ENCODE peak calls at places on chromosomes 3 and 15, in nine cellular contexts. One of them, this sample, is unnamed.

GRCh38 chr15:60649845-60650548 is 171.1 kb upstream of the ICE2 start:
- DNase-seq in tibial artery: no peak
- DNase-seq in suprapubic skin: no peak
- DNase-seq in testis: no peak
- DNase-seq in CD4-positive, CD25-positive, alpha-beta regulatory T cell: peak; percentile 64
- DNase-seq in naive thymus-derived CD4-positive, alpha-beta T cell: no peak
- DNase-seq in heart left ventricle: no peak
- DNase-seq in psoas muscle: no peak
- DNase-seq in effector memory CD4-positive, alpha-beta T cell: no peak
- DNase-seq in this sample: no peak

GRCh38 chr3:50321844-50322385 is 630 bp downstream of the HYAL2 start:
- DNase-seq in tibial artery: no peak
- DNase-seq in suprapubic skin: no peak
- DNase-seq in testis: no peak
- DNase-seq in CD4-positive, CD25-positive, alpha-beta regulatory T cell: no peak
- DNase-seq in naive thymus-derived CD4-positive, alpha-beta T cell: no peak
- DNase-seq in heart left ventricle: no peak
- DNase-seq in psoas muscle: no peak
- DNase-seq in effector memory CD4-positive, alpha-beta T cell: no peak
- DNase-seq in this sample: no peak

GRCh38 chr3:122974764-122975162 is 52.8 kb downstream of the SEMA5B start:
- DNase-seq in tibial artery: peak; percentile 86
- DNase-seq in suprapubic skin: no peak
- DNase-seq in testis: no peak
- DNase-seq in CD4-positive, CD25-positive, alpha-beta regulatory T cell: no peak
- DNase-seq in naive thymus-derived CD4-positive, alpha-beta T cell: no peak
- DNase-seq in heart left ventricle: no peak
- DNase-seq in psoas muscle: no peak
- DNase-seq in effector memory CD4-positive, alpha-beta T cell: no peak
- DNase-seq in this sample: peak; percentile 31

GRCh38 chr3:23304424-23304823 is 101.3 kb downstream of the UBE2E2 start:
- DNase-seq in tibial artery: no peak
- DNase-seq in suprapubic skin: no peak
- DNase-seq in testis: no peak
- DNase-seq in CD4-positive, CD25-positive, alpha-beta regulatory T cell: no peak
- DNase-seq in naive thymus-derived CD4-positive, alpha-beta T cell: no peak
- DNase-seq in heart left ventricle: no peak
- DNase-seq in psoas muscle: no peak
- DNase-seq in effector memory CD4-positive, alpha-beta T cell: no peak
- DNase-seq in this sample: no peak

GRCh38 chr3:65811917-65812316 is 226.8 kb downstream of the MAGI1 start:
- DNase-seq in tibial artery: no peak
- DNase-seq in suprapubic skin: no peak
- DNase-seq in testis: no peak
- DNase-seq in CD4-positive, CD25-positive, alpha-beta regulatory T cell: no peak
- DNase-seq in naive thymus-derived CD4-positive, alpha-beta T cell: no peak
- DNase-seq in heart left ventricle: no peak
- DNase-seq in psoas muscle: no peak
- DNase-seq in effector memory CD4-positive, alpha-beta T cell: no peak
- DNase-seq in this sample: no peak

GRCh38 chr15:29528276-29528675 is 258.7 kb upstream of the NSMCE3 start:
- DNase-seq in tibial artery: no peak
- DNase-seq in suprapubic skin: no peak
- DNase-seq in testis: no peak
- DNase-seq in CD4-positive, CD25-positive, alpha-beta regulatory T cell: no peak
- DNase-seq in naive thymus-derived CD4-positive, alpha-beta T cell: no peak
- DNase-seq in heart left ventricle: no peak
- DNase-seq in psoas muscle: no peak
- DNase-seq in effector memory CD4-positive, alpha-beta T cell: no peak
- DNase-seq in this sample: no peak

GRCh38 chr3:101216710-101217457 is 103.5 kb downstream of the IMPG2 start:
- DNase-seq in tibial artery: peak; percentile 86
- DNase-seq in suprapubic skin: peak; percentile 85
- DNase-seq in testis: no peak
- DNase-seq in CD4-positive, CD25-positive, alpha-beta regulatory T cell: no peak
- DNase-seq in naive thymus-derived CD4-positive, alpha-beta T cell: no peak
- DNase-seq in heart left ventricle: no peak
- DNase-seq in psoas muscle: peak; percentile 57
- DNase-seq in effector memory CD4-positive, alpha-beta T cell: no peak
- DNase-seq in this sample: peak; percentile 21

GRCh38 chr15:65791335-65792129 is 561 bp downstream of the DENND4A start:
- DNase-seq in tibial artery: peak; percentile 82
- DNase-seq in suprapubic skin: peak; percentile 83
- DNase-seq in testis: peak; percentile 82
- DNase-seq in CD4-positive, CD25-positive, alpha-beta regulatory T cell: no peak
- DNase-seq in naive thymus-derived CD4-positive, alpha-beta T cell: peak; percentile 37
- DNase-seq in heart left ventricle: peak; percentile 68
- DNase-seq in psoas muscle: peak; percentile 71
- DNase-seq in effector memory CD4-positive, alpha-beta T cell: peak; percentile 54
- DNase-seq in this sample: peak; percentile 11

GRCh38 chr15:79887517-79887916 is 9.3 kb downstream of the MTHFS start:
- DNase-seq in tibial artery: no peak
- DNase-seq in suprapubic skin: no peak
- DNase-seq in testis: no peak
- DNase-seq in CD4-positive, CD25-positive, alpha-beta regulatory T cell: no peak
- DNase-seq in naive thymus-derived CD4-positive, alpha-beta T cell: no peak
- DNase-seq in heart left ventricle: no peak
- DNase-seq in psoas muscle: no peak
- DNase-seq in effector memory CD4-positive, alpha-beta T cell: no peak
- DNase-seq in this sample: no peak

GRCh38 chr3:11774296-11774877 is 72.3 kb downstream of the TAMM41 start:
- DNase-seq in tibial artery: no peak
- DNase-seq in suprapubic skin: no peak
- DNase-seq in testis: peak; percentile 76
- DNase-seq in CD4-positive, CD25-positive, alpha-beta regulatory T cell: no peak
- DNase-seq in naive thymus-derived CD4-positive, alpha-beta T cell: no peak
- DNase-seq in heart left ventricle: no peak
- DNase-seq in psoas muscle: no peak
- DNase-seq in effector memory CD4-positive, alpha-beta T cell: no peak
- DNase-seq in this sample: no peak

GRCh38 chr15:45221053-45221599 is 30.9 kb upstream of the SLC28A2 start:
- DNase-seq in tibial artery: no peak
- DNase-seq in suprapubic skin: no peak
- DNase-seq in testis: no peak
- DNase-seq in CD4-positive, CD25-positive, alpha-beta regulatory T cell: no peak
- DNase-seq in naive thymus-derived CD4-positive, alpha-beta T cell: no peak
- DNase-seq in heart left ventricle: no peak
- DNase-seq in psoas muscle: no peak
- DNase-seq in effector memory CD4-positive, alpha-beta T cell: no peak
- DNase-seq in this sample: no peak

GRCh38 chr3:57288403-57288802 is 4.1 kb downstream of the ASB14 start:
- DNase-seq in tibial artery: no peak
- DNase-seq in suprapubic skin: no peak
- DNase-seq in testis: no peak
- DNase-seq in CD4-positive, CD25-positive, alpha-beta regulatory T cell: no peak
- DNase-seq in naive thymus-derived CD4-positive, alpha-beta T cell: no peak
- DNase-seq in heart left ventricle: no peak
- DNase-seq in psoas muscle: no peak
- DNase-seq in effector memory CD4-positive, alpha-beta T cell: no peak
- DNase-seq in this sample: no peak

GRCh38 chr15:63500265-63501250 is 3.8 kb upstream of the USP3 start:
- DNase-seq in tibial artery: no peak
- DNase-seq in suprapubic skin: no peak
- DNase-seq in testis: no peak
- DNase-seq in CD4-positive, CD25-positive, alpha-beta regulatory T cell: no peak
- DNase-seq in naive thymus-derived CD4-positive, alpha-beta T cell: no peak
- DNase-seq in heart left ventricle: no peak
- DNase-seq in psoas muscle: no peak
- DNase-seq in effector memory CD4-positive, alpha-beta T cell: no peak
- DNase-seq in this sample: no peak

GRCh38 chr3:15982667-15983145 is 184.9 kb upstream of the ANKRD28 start:
- DNase-seq in tibial artery: peak; percentile 67
- DNase-seq in suprapubic skin: no peak
- DNase-seq in testis: no peak
- DNase-seq in CD4-positive, CD25-positive, alpha-beta regulatory T cell: no peak
- DNase-seq in naive thymus-derived CD4-positive, alpha-beta T cell: no peak
- DNase-seq in heart left ventricle: no peak
- DNase-seq in psoas muscle: peak; percentile 50
- DNase-seq in effector memory CD4-positive, alpha-beta T cell: no peak
- DNase-seq in this sample: no peak

GRCh38 chr15:76334438-76335004 is 2.1 kb upstream of the ISL2 start:
- DNase-seq in tibial artery: no peak
- DNase-seq in suprapubic skin: no peak
- DNase-seq in testis: no peak
- DNase-seq in CD4-positive, CD25-positive, alpha-beta regulatory T cell: no peak
- DNase-seq in naive thymus-derived CD4-positive, alpha-beta T cell: no peak
- DNase-seq in heart left ventricle: no peak
- DNase-seq in psoas muscle: no peak
- DNase-seq in effector memory CD4-positive, alpha-beta T cell: no peak
- DNase-seq in this sample: no peak

GRCh38 chr3:19065027-19065426 is 83.3 kb upstream of the KCNH8 start:
- DNase-seq in tibial artery: no peak
- DNase-seq in suprapubic skin: no peak
- DNase-seq in testis: peak; percentile 20
- DNase-seq in CD4-positive, CD25-positive, alpha-beta regulatory T cell: peak; percentile 8
- DNase-seq in naive thymus-derived CD4-positive, alpha-beta T cell: no peak
- DNase-seq in heart left ventricle: no peak
- DNase-seq in psoas muscle: no peak
- DNase-seq in effector memory CD4-positive, alpha-beta T cell: no peak
- DNase-seq in this sample: no peak

GRCh38 chr15:60798821-60799220 is 319.9 kb upstream of the ICE2 start:
- DNase-seq in tibial artery: no peak
- DNase-seq in suprapubic skin: no peak
- DNase-seq in testis: no peak
- DNase-seq in CD4-positive, CD25-positive, alpha-beta regulatory T cell: no peak
- DNase-seq in naive thymus-derived CD4-positive, alpha-beta T cell: no peak
- DNase-seq in heart left ventricle: no peak
- DNase-seq in psoas muscle: no peak
- DNase-seq in effector memory CD4-positive, alpha-beta T cell: no peak
- DNase-seq in this sample: no peak

GRCh38 chr15:41695750-41696436 is 35.7 kb downstream of the MGA start:
- DNase-seq in tibial artery: no peak
- DNase-seq in suprapubic skin: no peak
- DNase-seq in testis: peak; percentile 61
- DNase-seq in CD4-positive, CD25-positive, alpha-beta regulatory T cell: peak; percentile 65
- DNase-seq in naive thymus-derived CD4-positive, alpha-beta T cell: no peak
- DNase-seq in heart left ventricle: no peak
- DNase-seq in psoas muscle: no peak
- DNase-seq in effector memory CD4-positive, alpha-beta T cell: peak; percentile 15
- DNase-seq in this sample: no peak

GRCh38 chr3:40211579-40211978 is 97.9 kb upstream of the EIF1B start:
- DNase-seq in tibial artery: no peak
- DNase-seq in suprapubic skin: no peak
- DNase-seq in testis: no peak
- DNase-seq in CD4-positive, CD25-positive, alpha-beta regulatory T cell: no peak
- DNase-seq in naive thymus-derived CD4-positive, alpha-beta T cell: no peak
- DNase-seq in heart left ventricle: no peak
- DNase-seq in psoas muscle: no peak
- DNase-seq in effector memory CD4-positive, alpha-beta T cell: no peak
- DNase-seq in this sample: no peak

GRCh38 chr3:192445768-192446644 is 281.3 kb downstream of the FGF12 start:
- DNase-seq in tibial artery: no peak
- DNase-seq in suprapubic skin: no peak
- DNase-seq in testis: no peak
- DNase-seq in CD4-positive, CD25-positive, alpha-beta regulatory T cell: no peak
- DNase-seq in naive thymus-derived CD4-positive, alpha-beta T cell: no peak
- DNase-seq in heart left ventricle: no peak
- DNase-seq in psoas muscle: no peak
- DNase-seq in effector memory CD4-positive, alpha-beta T cell: no peak
- DNase-seq in this sample: no peak

GRCh38 chr3:128726691-128727031 is 678 bp downstream of the RAB7A start:
- DNase-seq in tibial artery: peak; percentile 82
- DNase-seq in suprapubic skin: peak; percentile 83
- DNase-seq in testis: peak; percentile 88
- DNase-seq in CD4-positive, CD25-positive, alpha-beta regulatory T cell: no peak
- DNase-seq in naive thymus-derived CD4-positive, alpha-beta T cell: no peak
- DNase-seq in heart left ventricle: peak; percentile 70
- DNase-seq in psoas muscle: peak; percentile 39
- DNase-seq in effector memory CD4-positive, alpha-beta T cell: peak; percentile 43
- DNase-seq in this sample: peak; percentile 25

GRCh38 chr3:52093751-52094525 is 37.6 kb upstream of the DUSP7 start:
- DNase-seq in tibial artery: no peak
- DNase-seq in suprapubic skin: no peak
- DNase-seq in testis: no peak
- DNase-seq in CD4-positive, CD25-positive, alpha-beta regulatory T cell: no peak
- DNase-seq in naive thymus-derived CD4-positive, alpha-beta T cell: no peak
- DNase-seq in heart left ventricle: peak; percentile 45
- DNase-seq in psoas muscle: no peak
- DNase-seq in effector memory CD4-positive, alpha-beta T cell: no peak
- DNase-seq in this sample: no peak

GRCh38 chr3:111691293-111691909 is 96.3 kb upstream of the ZBED2 start:
- DNase-seq in tibial artery: no peak
- DNase-seq in suprapubic skin: no peak
- DNase-seq in testis: no peak
- DNase-seq in CD4-positive, CD25-positive, alpha-beta regulatory T cell: peak; percentile 24
- DNase-seq in naive thymus-derived CD4-positive, alpha-beta T cell: no peak
- DNase-seq in heart left ventricle: no peak
- DNase-seq in psoas muscle: no peak
- DNase-seq in effector memory CD4-positive, alpha-beta T cell: no peak
- DNase-seq in this sample: no peak

GRCh38 chr3:120446891-120447668 is 3.7 kb downstream of the FSTL1 start:
- DNase-seq in tibial artery: no peak
- DNase-seq in suprapubic skin: peak; percentile 31
- DNase-seq in testis: no peak
- DNase-seq in CD4-positive, CD25-positive, alpha-beta regulatory T cell: no peak
- DNase-seq in naive thymus-derived CD4-positive, alpha-beta T cell: no peak
- DNase-seq in heart left ventricle: no peak
- DNase-seq in psoas muscle: no peak
- DNase-seq in effector memory CD4-positive, alpha-beta T cell: no peak
- DNase-seq in this sample: no peak
- H3K27ac ChIP-seq in tibial artery: peak overlapping the region; percentile 95
- H3K27ac ChIP-seq in suprapubic skin: peak overlapping the region; percentile 23
- H3K27ac ChIP-seq in testis: no peak overlapping the region
- H3K27ac ChIP-seq in CD4-positive, CD25-positive, alpha-beta regulatory T cell: no peak overlapping the region
- H3K27ac ChIP-seq in naive thymus-derived CD4-positive, alpha-beta T cell: no peak overlapping the region
- H3K27ac ChIP-seq in heart left ventricle: peak overlapping the region; percentile 30
- H3K27ac ChIP-seq in psoas muscle: no peak overlapping the region
- H3K27ac ChIP-seq in effector memory CD4-positive, alpha-beta T cell: no peak overlapping the region
- H3K27ac ChIP-seq in this sample: peak overlapping the region; percentile 92

GRCh38 chr3:126266291-126266840 is 86.0 kb upstream of the ALDH1L1 start:
- DNase-seq in tibial artery: peak; percentile 98
- DNase-seq in suprapubic skin: no peak
- DNase-seq in testis: peak; percentile 67
- DNase-seq in CD4-positive, CD25-positive, alpha-beta regulatory T cell: no peak
- DNase-seq in naive thymus-derived CD4-positive, alpha-beta T cell: no peak
- DNase-seq in heart left ventricle: peak; percentile 85
- DNase-seq in psoas muscle: peak; percentile 77
- DNase-seq in effector memory CD4-positive, alpha-beta T cell: no peak
- DNase-seq in this sample: peak; percentile 62
- H3K4me3 ChIP-seq in tibial artery: peak overlapping the region; percentile 38
- H3K4me3 ChIP-seq in suprapubic skin: no peak overlapping the region
- H3K4me3 ChIP-seq in testis: peak overlapping the region; percentile 24
- H3K4me3 ChIP-seq in CD4-positive, CD25-positive, alpha-beta regulatory T cell: no peak overlapping the region
- H3K4me3 ChIP-seq in naive thymus-derived CD4-positive, alpha-beta T cell: no peak overlapping the region
- H3K4me3 ChIP-seq in heart left ventricle: no peak overlapping the region
- H3K4me3 ChIP-seq in psoas muscle: peak overlapping the region; percentile 67
- H3K4me3 ChIP-seq in effector memory CD4-positive, alpha-beta T cell: no peak overlapping the region
- H3K4me3 ChIP-seq in this sample: peak overlapping the region; percentile 54

GRCh38 chr15:77526582-77527163 is 106.0 kb downstream of the HMG20A start:
- DNase-seq in tibial artery: peak; percentile 33
- DNase-seq in suprapubic skin: no peak
- DNase-seq in testis: no peak
- DNase-seq in CD4-positive, CD25-positive, alpha-beta regulatory T cell: no peak
- DNase-seq in naive thymus-derived CD4-positive, alpha-beta T cell: no peak
- DNase-seq in heart left ventricle: no peak
- DNase-seq in psoas muscle: no peak
- DNase-seq in effector memory CD4-positive, alpha-beta T cell: no peak
- DNase-seq in this sample: no peak
- H3K27ac ChIP-seq in tibial artery: no peak overlapping the region
- H3K27ac ChIP-seq in suprapubic skin: no peak overlapping the region
- H3K27ac ChIP-seq in testis: peak overlapping the region; percentile 13
- H3K27ac ChIP-seq in CD4-positive, CD25-positive, alpha-beta regulatory T cell: no peak overlapping the region
- H3K27ac ChIP-seq in naive thymus-derived CD4-positive, alpha-beta T cell: no peak overlapping the region
- H3K27ac ChIP-seq in heart left ventricle: peak overlapping the region; percentile 61
- H3K27ac ChIP-seq in psoas muscle: no peak overlapping the region
- H3K27ac ChIP-seq in effector memory CD4-positive, alpha-beta T cell: no peak overlapping the region
- H3K27ac ChIP-seq in this sample: no peak overlapping the region

GRCh38 chr3:187061748-187062147 is 77.5 kb downstream of the RPL39L start:
- DNase-seq in tibial artery: no peak
- DNase-seq in suprapubic skin: no peak
- DNase-seq in testis: no peak
- DNase-seq in CD4-positive, CD25-positive, alpha-beta regulatory T cell: no peak
- DNase-seq in naive thymus-derived CD4-positive, alpha-beta T cell: no peak
- DNase-seq in heart left ventricle: no peak
- DNase-seq in psoas muscle: no peak
- DNase-seq in effector memory CD4-positive, alpha-beta T cell: no peak
- DNase-seq in this sample: no peak
- H3K4me3 ChIP-seq in tibial artery: no peak overlapping the region
- H3K4me3 ChIP-seq in suprapubic skin: no peak overlapping the region
- H3K4me3 ChIP-seq in testis: no peak overlapping the region
- H3K4me3 ChIP-seq in CD4-positive, CD25-positive, alpha-beta regulatory T cell: no peak overlapping the region
- H3K4me3 ChIP-seq in naive thymus-derived CD4-positive, alpha-beta T cell: no peak overlapping the region
- H3K4me3 ChIP-seq in heart left ventricle: no peak overlapping the region
- H3K4me3 ChIP-seq in psoas muscle: no peak overlapping the region
- H3K4me3 ChIP-seq in effector memory CD4-positive, alpha-beta T cell: no peak overlapping the region
- H3K4me3 ChIP-seq in this sample: no peak overlapping the region